ENCODE peak calls at places on chromosomes 11 and 22, in five cellular contexts. A is IMR-90, L is H9, I is A549, M is coronary artery. J is an unnamed sample.
A peak's percentile ranks its signal among the peaks of the same experiment; 100 is the strongest.

GRCh38 chr11:63682045-63682915 is 980 bp downstream of the RTN3 start:
- DNase-seq in A (no peak), L (peak; percentile 44), I (peak; percentile 11), M (no peak), J (peak; percentile 9)

GRCh38 chr22:17767236-17768065 is 6.8 kb downstream of the BID start:
- DNase-seq in A (no peak), L (no peak), I (no peak), M (no peak), J (peak; percentile 69)

GRCh38 chr11:64141081-64141783 is 24.7 kb downstream of the MACROD1 start:
- DNase-seq in A (no peak), L (no peak), I (no peak), M (no peak), J (no peak)

GRCh38 chr11:108614086-108614485 is 20.5 kb upstream of the EXPH5 start:
- DNase-seq in A (no peak), L (no peak), I (no peak), M (no peak), J (no peak)

GRCh38 chr22:22884010-22884887 is 3.4 kb upstream of the IGLL5 start:
- DNase-seq in A (peak; percentile 45), L (peak; percentile 84), I (peak; percentile 65), M (peak; percentile 63), J (peak; percentile 81)

GRCh38 chr22:39313258-39314001 is 6.0 kb downstream of the RPL3 start:
- DNase-seq in A (no peak), L (no peak), I (no peak), M (no peak), J (no peak)

GRCh38 chr11:66981976-66982578 is 7.0 kb downstream of the C11orf86 start:
- DNase-seq in A (peak; percentile 91), L (no peak), I (peak; percentile 91), M (peak; percentile 86), J (no peak)

GRCh38 chr22:38782402-38783094 is 11.4 kb downstream of the DNAL4 start:
- DNase-seq in A (peak; percentile 38), L (no peak), I (no peak), M (no peak), J (no peak)

GRCh38 chr11:113201055-113201818 is 113.1 kb upstream of the TTC12 start:
- DNase-seq in A (no peak), L (peak; percentile 36), I (no peak), M (no peak), J (no peak)

GRCh38 chr11:59758638-59759037 is 3.5 kb downstream of the STX3 start:
- DNase-seq in A (no peak), L (no peak), I (no peak), M (no peak), J (no peak)

DNA sequence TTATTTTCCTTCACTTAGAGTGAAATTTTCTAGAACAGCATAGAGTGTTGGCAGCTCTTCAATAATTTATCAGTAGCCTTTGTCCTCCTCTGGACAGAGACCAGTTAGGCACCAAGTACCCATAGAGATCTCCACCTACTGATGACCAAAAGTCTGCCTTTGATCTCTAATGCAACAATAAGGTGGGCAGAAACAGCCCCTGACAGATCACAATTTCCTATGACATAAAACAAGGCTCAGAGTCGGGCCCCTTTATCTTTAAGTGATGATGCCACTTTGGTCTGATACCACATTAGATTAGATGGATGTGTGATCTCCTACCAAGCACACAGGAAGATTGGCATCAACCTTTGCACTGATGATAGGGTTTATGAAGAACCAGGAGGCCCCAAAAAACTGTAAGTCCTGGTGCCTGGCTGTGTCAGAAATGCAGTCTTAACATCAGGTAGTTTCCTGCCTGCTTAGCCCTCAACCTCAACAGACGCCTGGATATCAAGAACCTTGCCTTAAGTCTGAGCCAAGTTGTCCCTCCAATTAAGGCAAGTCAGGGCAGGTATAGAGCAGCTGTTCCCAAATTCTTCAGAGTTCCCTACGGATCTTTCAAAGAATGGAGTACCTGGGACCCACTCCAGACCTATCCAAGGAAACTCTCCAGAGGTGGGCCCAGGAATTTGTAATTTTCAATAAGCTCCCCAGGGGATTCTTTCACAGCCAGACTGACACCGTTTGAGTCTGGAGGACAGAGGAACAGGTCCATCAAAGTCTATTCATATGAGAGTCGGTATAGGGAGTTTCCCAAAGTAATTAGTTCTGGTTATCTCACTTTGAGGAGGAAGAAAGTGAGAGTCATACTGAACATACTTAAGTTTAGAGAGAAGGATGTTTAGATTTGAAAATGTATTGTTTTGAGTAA is 30.6 kb upstream of the TMPRSS4 start:
- DNase-seq in A (no peak), L (no peak), I (no peak), M (no peak), J (peak; percentile 20)
- H3K27ac ChIP-seq in A (no peak overlapping the region), L (no peak overlapping the region), I (no peak overlapping the region), M (no peak overlapping the region), J (peak overlapping the region; percentile 86)

DNA sequence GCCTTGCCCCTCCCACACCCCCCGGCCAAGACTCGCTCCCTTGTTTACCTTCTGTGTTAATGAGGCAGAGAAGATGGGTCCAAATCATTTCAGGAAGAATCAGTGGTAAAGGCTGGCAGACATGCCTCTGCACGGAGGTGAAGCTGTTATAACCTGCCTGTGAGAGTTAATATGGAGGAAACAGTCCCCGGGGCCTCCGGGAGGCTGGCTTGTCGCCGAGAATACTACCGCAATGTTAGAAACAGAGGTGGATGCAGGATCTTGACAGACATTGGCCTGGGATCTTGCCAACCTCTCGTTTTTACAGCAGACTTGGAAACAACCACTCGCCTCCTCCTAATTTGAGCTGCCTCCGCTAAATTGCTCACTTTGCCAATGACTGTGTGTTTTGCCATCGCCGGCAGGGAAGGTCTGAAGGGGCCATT is 45.6 kb downstream of the TIMP3 start:
- DNase-seq in A (no peak), L (no peak), I (no peak), M (no peak), J (no peak)
- H3K27ac ChIP-seq in A (no peak overlapping the region), L (no peak overlapping the region), I (no peak overlapping the region), M (peak overlapping the region; percentile 63), J (no peak overlapping the region)

DNA sequence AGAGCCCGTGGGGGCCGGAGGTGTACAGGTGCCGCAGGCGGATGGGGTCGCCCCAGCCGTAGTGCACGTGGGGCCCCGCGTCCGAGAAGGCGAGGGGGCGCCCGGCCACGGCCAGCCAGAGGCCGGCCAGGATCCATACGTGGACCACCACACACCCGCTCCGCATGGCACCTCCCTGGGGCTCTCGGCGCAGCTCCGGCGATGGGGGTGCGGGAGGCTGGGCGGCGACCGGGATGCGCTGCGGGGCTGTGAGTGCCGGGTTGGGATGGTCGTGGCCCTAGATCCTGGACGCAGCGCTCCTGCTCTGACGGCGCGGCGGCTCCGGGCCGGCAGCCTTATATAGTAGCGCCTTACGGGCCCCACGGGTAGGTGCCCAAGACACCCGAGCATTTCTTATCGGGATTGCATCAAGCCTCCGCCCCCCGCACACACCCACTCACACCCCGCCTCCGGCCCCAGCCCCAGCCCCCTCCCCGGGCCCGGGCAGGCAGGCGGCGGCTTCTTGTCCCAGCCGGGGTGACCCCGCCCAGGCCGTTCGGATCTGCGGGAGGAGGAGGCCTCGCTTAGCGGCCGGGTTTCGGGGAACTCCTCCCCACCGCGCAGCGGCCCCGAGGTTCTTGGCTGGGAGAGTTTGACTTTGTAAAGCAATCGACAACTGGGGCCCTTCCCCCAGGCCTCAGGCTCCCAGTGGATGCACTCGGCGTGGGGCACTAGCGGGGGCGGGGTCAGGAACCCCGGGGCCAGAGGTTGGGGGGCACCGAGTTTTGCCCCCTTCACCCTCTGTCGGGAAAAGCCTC is at the start of gene FGF19:
- DNase-seq in A (no peak), L (peak; percentile 85), I (no peak), M (no peak), J (no peak)
- H3K27ac ChIP-seq in A (no peak within 1 kb of the TSS), L (no peak within 1 kb of the TSS), I (peak within 1 kb of the TSS; percentile 58), M (no peak within 1 kb of the TSS), J (no peak within 1 kb of the TSS)

DNA sequence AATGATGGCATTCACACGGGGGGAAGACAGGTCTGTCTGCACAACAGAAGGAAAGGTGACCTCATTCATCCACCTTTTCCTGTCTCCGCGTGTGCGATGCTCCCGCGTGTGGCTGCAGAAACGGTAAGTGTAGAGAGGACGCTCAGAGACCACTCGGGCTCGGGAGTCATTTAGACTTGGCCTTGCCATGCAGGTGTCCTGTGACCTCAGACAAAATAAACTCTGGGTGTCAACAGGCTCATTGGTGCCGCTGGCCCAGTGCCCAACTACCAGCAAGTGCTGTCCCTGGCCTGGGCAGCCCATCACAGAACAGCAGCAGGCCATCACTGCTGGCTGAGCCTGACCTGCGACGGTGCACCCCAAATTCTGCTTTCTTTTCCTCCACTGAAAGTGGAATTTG is 48.1 kb upstream of the ARFGAP3 start:
- DNase-seq in A (no peak), L (no peak), I (no peak), M (no peak), J (no peak)
- H3K27ac ChIP-seq in A (no peak overlapping the region), L (no peak overlapping the region), I (no peak overlapping the region), M (peak overlapping the region; percentile 76), J (no peak overlapping the region)

J was measured in CD4-positive, CD25-positive, alpha-beta regulatory T cell.